ENCODE peak calls at places on chromosomes 12 and 14, in five cellular contexts. One of them, this sample, is unnamed.

GRCh38 chr12:92528586-92528985 is 174.2 kb upstream of the PLEKHG7 start:
- DNase-seq in stimulated activated CD4-positive, alpha-beta T cell treated with anti-CD3 and anti-CD28 coated beads, Interleukin-4, amount 100 ng/mL, for 48 hours: no peak
- DNase-seq in DMS53: no peak
- DNase-seq in skeletal muscle cell: no peak
- DNase-seq in COR-L47: no peak
- DNase-seq in this sample: no peak

GRCh38 chr14:104331871-104332605 is 193.7 kb downstream of the KIF26A start:
- DNase-seq in stimulated activated CD4-positive, alpha-beta T cell treated with anti-CD3 and anti-CD28 coated beads, Interleukin-4, amount 100 ng/mL, for 48 hours: no peak
- DNase-seq in DMS53: no peak
- DNase-seq in skeletal muscle cell: no peak
- DNase-seq in COR-L47: no peak
- DNase-seq in this sample: no peak

GRCh38 chr12:89470741-89471504 is 53.7 kb downstream of the GALNT4 start:
- DNase-seq in stimulated activated CD4-positive, alpha-beta T cell treated with anti-CD3 and anti-CD28 coated beads, Interleukin-4, amount 100 ng/mL, for 48 hours: no peak
- DNase-seq in DMS53: peak
- DNase-seq in skeletal muscle cell: no peak
- DNase-seq in COR-L47: peak
- DNase-seq in this sample: peak

GRCh38 chr12:25950329-25951115 is 8.0 kb upstream of the RASSF8 start:
- DNase-seq in stimulated activated CD4-positive, alpha-beta T cell treated with anti-CD3 and anti-CD28 coated beads, Interleukin-4, amount 100 ng/mL, for 48 hours: no peak
- DNase-seq in DMS53: no peak
- DNase-seq in skeletal muscle cell: no peak
- DNase-seq in COR-L47: no peak
- DNase-seq in this sample: no peak

GRCh38 chr12:55392032-55392795 is 8.1 kb upstream of the OR6C65 start:
- DNase-seq in stimulated activated CD4-positive, alpha-beta T cell treated with anti-CD3 and anti-CD28 coated beads, Interleukin-4, amount 100 ng/mL, for 48 hours: no peak
- DNase-seq in DMS53: no peak
- DNase-seq in skeletal muscle cell: no peak
- DNase-seq in COR-L47: no peak
- DNase-seq in this sample: no peak

GRCh38 chr12:81412940-81413339 is 335.1 kb downstream of the ACSS3 start:
- DNase-seq in stimulated activated CD4-positive, alpha-beta T cell treated with anti-CD3 and anti-CD28 coated beads, Interleukin-4, amount 100 ng/mL, for 48 hours: no peak
- DNase-seq in DMS53: no peak
- DNase-seq in skeletal muscle cell: no peak
- DNase-seq in COR-L47: no peak
- DNase-seq in this sample: no peak

GRCh38 chr14:71206766-71207371 is 299.6 kb downstream of the PCNX1 start:
- DNase-seq in stimulated activated CD4-positive, alpha-beta T cell treated with anti-CD3 and anti-CD28 coated beads, Interleukin-4, amount 100 ng/mL, for 48 hours: no peak
- DNase-seq in DMS53: peak
- DNase-seq in skeletal muscle cell: peak
- DNase-seq in COR-L47: no peak
- DNase-seq in this sample: no peak

GRCh38 chr12:120225852-120226640 is 25.1 kb upstream of the RPLP0 start:
- DNase-seq in stimulated activated CD4-positive, alpha-beta T cell treated with anti-CD3 and anti-CD28 coated beads, Interleukin-4, amount 100 ng/mL, for 48 hours: no peak
- DNase-seq in DMS53: no peak
- DNase-seq in skeletal muscle cell: no peak
- DNase-seq in COR-L47: peak
- DNase-seq in this sample: no peak

GRCh38 chr12:45730842-45731336 is 1.4 kb downstream of the ARID2 start:
- DNase-seq in stimulated activated CD4-positive, alpha-beta T cell treated with anti-CD3 and anti-CD28 coated beads, Interleukin-4, amount 100 ng/mL, for 48 hours: no peak
- DNase-seq in DMS53: peak
- DNase-seq in skeletal muscle cell: no peak
- DNase-seq in COR-L47: no peak
- DNase-seq in this sample: no peak

GRCh38 chr12:85920324-85920947 is 46.3 kb downstream of the NTS start:
- DNase-seq in stimulated activated CD4-positive, alpha-beta T cell treated with anti-CD3 and anti-CD28 coated beads, Interleukin-4, amount 100 ng/mL, for 48 hours: no peak
- DNase-seq in DMS53: peak
- DNase-seq in skeletal muscle cell: no peak
- DNase-seq in COR-L47: peak
- DNase-seq in this sample: no peak

GRCh38 chr14:32426596-32427408 is 97.7 kb downstream of the AKAP6 start:
- DNase-seq in stimulated activated CD4-positive, alpha-beta T cell treated with anti-CD3 and anti-CD28 coated beads, Interleukin-4, amount 100 ng/mL, for 48 hours: no peak
- DNase-seq in DMS53: no peak
- DNase-seq in skeletal muscle cell: no peak
- DNase-seq in COR-L47: no peak
- DNase-seq in this sample: no peak

GRCh38 chr12:78878447-78878846 is 13.9 kb downstream of the SYT1 start:
- DNase-seq in stimulated activated CD4-positive, alpha-beta T cell treated with anti-CD3 and anti-CD28 coated beads, Interleukin-4, amount 100 ng/mL, for 48 hours: no peak
- DNase-seq in DMS53: peak
- DNase-seq in skeletal muscle cell: no peak
- DNase-seq in COR-L47: no peak
- DNase-seq in this sample: no peak

GRCh38 chr14:102568115-102568614 is 24.3 kb upstream of the RCOR1 start:
- DNase-seq in stimulated activated CD4-positive, alpha-beta T cell treated with anti-CD3 and anti-CD28 coated beads, Interleukin-4, amount 100 ng/mL, for 48 hours: peak
- DNase-seq in DMS53: peak
- DNase-seq in skeletal muscle cell: no peak
- DNase-seq in COR-L47: no peak
- DNase-seq in this sample: no peak

GRCh38 chr12:93946542-93947150 is 201.7 kb upstream of the PLXNC1 start:
- DNase-seq in stimulated activated CD4-positive, alpha-beta T cell treated with anti-CD3 and anti-CD28 coated beads, Interleukin-4, amount 100 ng/mL, for 48 hours: no peak
- DNase-seq in DMS53: no peak
- DNase-seq in skeletal muscle cell: peak
- DNase-seq in COR-L47: no peak
- DNase-seq in this sample: no peak